ENCODE peak calls at places on chromosomes 4 and X, in seven cellular contexts. O is aorta; C is colonic mucosa; Q is brain microvascular endothelial cell; Y is psoas muscle; N is caudate nucleus; R is CD8-positive, alpha-beta T cell. J is an unnamed sample.

GRCh38 chrX:42519666-42520231 is 258.2 kb downstream of the PPP1R2C start:
- DNase-seq in O (no peak), C (no peak), Q (peak; percentile 67), Y (no peak), N (no peak), R (no peak), J (no peak)

GRCh38 chrX:118730500-118731247 is 3.3 kb downstream of the IL13RA1 start:
- DNase-seq in O (no peak), C (no peak), Q (peak; percentile 57), Y (no peak), N (no peak), R (no peak), J (no peak)

GRCh38 chrX:123943074-123943473 is 18.4 kb upstream of the STAG2 start:
- DNase-seq in O (no peak), C (no peak), Q (no peak), Y (no peak), N (no peak), R (no peak), J (no peak)

GRCh38 chr4:74006009-74006476 is 7.6 kb upstream of the CXCL5 start:
- DNase-seq in O (no peak), C (no peak), Q (no peak), Y (no peak), N (no peak), R (no peak), J (no peak)

GRCh38 chr4:69617083-69617694 is 22.3 kb downstream of the UGT2A2 start:
- DNase-seq in O (no peak), C (no peak), Q (peak; percentile 45), Y (no peak), N (no peak), R (no peak), J (no peak)

GRCh38 chr4:179415016-179415841 is 1973.0 kb upstream of the AGA start:
- DNase-seq in O (no peak), C (no peak), Q (peak; percentile 0), Y (no peak), N (peak; percentile 1), R (no peak), J (no peak)

GRCh38 chr4:56658410-56659003 is 22.6 kb downstream of the HOPX start:
- DNase-seq in O (no peak), C (no peak), Q (no peak), Y (no peak), N (no peak), R (no peak), J (no peak)

GRCh38 chr4:2142630-2143427 is 83.7 kb downstream of the NAT8L start:
- DNase-seq in O (no peak), C (no peak), Q (no peak), Y (no peak), N (no peak), R (no peak), J (no peak)

GRCh38 chr4:74654230-74654681 is 140.1 kb downstream of the BTC start:
- DNase-seq in O (no peak), C (peak; percentile 35), Q (peak; percentile 51), Y (no peak), N (no peak), R (no peak), J (no peak)

GRCh38 chrX:68424719-68425118 is 8.6 kb downstream of the OPHN1 start:
- DNase-seq in O (no peak), C (no peak), Q (no peak), Y (no peak), N (no peak), R (no peak), J (no peak)

GRCh38 chrX:17405225-17405969 is 30.4 kb downstream of the NHS start:
- DNase-seq in O (no peak), C (no peak), Q (peak; percentile 39), Y (no peak), N (no peak), R (no peak), J (no peak)

GRCh38 chr4:1447676-1448588 is 41.7 kb upstream of the NKX1-1 start:
- DNase-seq in O (no peak), C (no peak), Q (no peak), Y (no peak), N (no peak), R (no peak), J (no peak)

GRCh38 chr4:8401665-8402064 is 38.9 kb downstream of the ACOX3 start:
- DNase-seq in O (no peak), C (no peak), Q (no peak), Y (no peak), N (no peak), R (no peak), J (no peak)
- H3K27ac ChIP-seq in O (peak overlapping the region; percentile 8), C (no peak overlapping the region), Q (no peak overlapping the region), Y (peak overlapping the region; percentile 63), N (no peak overlapping the region), R (no peak overlapping the region), J (no peak overlapping the region)

GRCh38 chr4:36133658-36134057 is 110.7 kb downstream of the ARAP2 start:
- DNase-seq in O (no peak), C (no peak), Q (no peak), Y (no peak), N (no peak), R (no peak), J (no peak)

GRCh38 chr4:36138221-36138620 is 106.1 kb downstream of the ARAP2 start:
- DNase-seq in O (no peak), C (no peak), Q (no peak), Y (no peak), N (no peak), R (no peak), J (no peak)
- H3K27ac ChIP-seq in O (no peak overlapping the region), C (no peak overlapping the region), Q (no peak overlapping the region), Y (no peak overlapping the region), N (no peak overlapping the region), R (no peak overlapping the region), J (no peak overlapping the region)

GRCh38 chr4:99300934-99301333 is 10.1 kb upstream of the ADH1A start:
- DNase-seq in O (peak; percentile 91), C (peak; percentile 71), Q (peak; percentile 93), Y (peak; percentile 78), N (no peak), R (no peak), J (no peak)
- H3K27ac ChIP-seq in O (peak overlapping the region; percentile 57), C (peak overlapping the region; percentile 4), Q (no peak overlapping the region), Y (no peak overlapping the region), N (no peak overlapping the region), R (no peak overlapping the region), J (no peak overlapping the region)

DNA sequence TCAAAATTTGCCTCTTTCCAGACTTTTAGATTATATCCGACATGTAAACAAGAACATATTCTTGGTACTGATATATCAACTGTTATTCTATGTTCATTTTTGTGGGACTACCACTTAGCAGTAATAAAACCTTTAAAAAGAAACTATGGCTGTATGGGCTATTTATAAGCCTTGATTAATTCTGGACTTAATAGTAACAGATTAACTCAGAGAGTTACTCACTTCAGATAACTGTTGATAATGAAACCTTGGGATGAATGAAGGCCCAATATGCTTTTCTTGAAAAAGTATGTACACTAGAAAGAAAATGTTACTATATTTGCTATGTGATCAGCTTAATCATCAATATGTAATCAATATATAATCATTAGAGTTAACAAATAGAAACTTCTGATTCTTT is 595.9 kb upstream of the BOD1L1 start:
- DNase-seq in O (no peak), C (no peak), Q (no peak), Y (no peak), N (no peak), R (no peak), J (no peak)
- H3K27ac ChIP-seq in O (no peak overlapping the region), C (no peak overlapping the region), Q (no peak overlapping the region), Y (no peak overlapping the region), N (no peak overlapping the region), R (no peak overlapping the region), J (no peak overlapping the region)

DNA sequence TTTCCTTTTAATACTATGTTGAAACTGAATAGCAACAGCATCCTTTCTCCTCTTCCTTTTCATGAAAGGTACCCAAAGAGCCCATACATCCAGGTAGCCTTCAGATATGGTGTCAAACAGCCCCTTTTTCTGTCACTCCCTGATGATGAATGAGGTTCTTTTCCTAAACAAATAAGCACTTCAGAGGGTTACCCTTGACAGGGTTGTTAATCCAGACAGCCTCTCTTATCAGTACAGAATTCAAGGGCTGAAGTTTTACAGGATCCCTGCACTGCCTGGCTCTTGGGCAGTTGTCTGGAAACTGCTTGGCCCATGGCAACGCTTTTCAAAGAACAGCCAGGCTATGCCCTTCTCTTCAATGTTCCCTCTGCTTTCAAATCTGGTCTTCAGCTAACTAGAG is 352.7 kb upstream of the FAM241A start:
- DNase-seq in O (no peak), C (no peak), Q (no peak), Y (no peak), N (no peak), R (no peak), J (no peak)
- H3K27ac ChIP-seq in O (no peak overlapping the region), C (no peak overlapping the region), Q (no peak overlapping the region), Y (no peak overlapping the region), N (no peak overlapping the region), R (no peak overlapping the region), J (no peak overlapping the region)

DNA sequence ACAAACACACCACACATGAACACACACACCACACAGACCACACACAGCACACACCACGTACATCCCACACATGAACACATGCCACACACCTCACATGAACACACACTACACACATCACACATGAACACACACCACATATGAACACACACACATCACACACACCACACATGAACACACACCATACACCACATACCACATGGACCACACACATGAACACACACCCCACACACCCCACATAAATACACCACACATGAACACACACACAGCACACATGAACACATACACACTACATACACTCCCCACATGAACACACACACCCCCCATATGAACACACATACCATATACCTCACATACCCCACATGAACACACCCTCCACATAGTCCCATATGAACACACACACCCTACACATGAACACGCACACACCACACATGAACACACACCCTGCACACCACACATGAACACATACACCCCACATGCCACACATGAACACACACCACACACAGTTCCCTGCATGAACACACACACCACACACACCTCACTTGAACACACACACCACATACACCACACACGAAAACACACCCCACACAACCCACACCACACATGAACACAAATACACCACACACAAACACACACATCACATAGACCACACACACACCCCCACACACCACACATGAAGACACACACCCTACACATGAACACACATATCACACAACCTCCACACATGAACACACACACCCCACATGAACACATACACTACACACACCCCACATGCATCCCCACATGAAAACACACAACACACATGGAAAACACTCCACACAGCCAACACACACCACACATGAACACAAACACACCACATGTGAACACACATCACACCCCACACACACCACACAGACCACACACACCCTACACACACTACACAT is 18.3 kb downstream of the PNMA6E start:
- DNase-seq in O (no peak), C (no peak), Q (no peak), Y (no peak), N (no peak), R (no peak), J (no peak)
- H3K27ac ChIP-seq in O (no peak overlapping the region), C (no peak overlapping the region), Q (no peak overlapping the region), Y (no peak overlapping the region), N (no peak overlapping the region), R (no peak overlapping the region), J (no peak overlapping the region)